ENCODE peak calls at places on chromosome 7, in nine cellular contexts. L, R, O, K, M, F, S, X and D are unnamed samples.

GRCh38 chr7:96023376-96023775 is 251.0 kb downstream of the DYNC1I1 start:
- DNase-seq in O (no peak), X (no peak), F (no peak), M (peak; percentile 4), S (no peak), K (no peak), L (no peak), R (no peak), D (no peak)

GRCh38 chr7:23607130-23607529 is 9.9 kb downstream of the CCDC126 start:
- DNase-seq in O (no peak), K (no peak), S (no peak), R (no peak), X (no peak), M (no peak), F (no peak), L (no peak), D (no peak)

GRCh38 chr7:127018889-127019288 is 233.9 kb downstream of the GRM8 start:
- DNase-seq in S (no peak), X (no peak), L (no peak), R (no peak), F (no peak), O (no peak), M (no peak), K (no peak), D (no peak)

GRCh38 chr7:155265144-155265543 is 32.5 kb upstream of the INSIG1 start:
- DNase-seq in R (no peak), O (no peak), L (no peak), X (no peak), K (no peak), M (no peak), F (no peak), S (no peak), D (no peak)

GRCh38 chr7:98170944-98171343 is 40.3 kb upstream of the BHLHA15 start:
- DNase-seq in S (no peak), O (no peak), F (no peak), X (no peak), K (no peak), R (no peak), M (no peak), L (no peak), D (no peak)

GRCh38 chr7:8480466-8480865 is 47.1 kb downstream of the NXPH1 start:
- DNase-seq in O (no peak), M (peak; percentile 1), X (no peak), L (no peak), F (no peak), R (no peak), K (no peak), S (no peak), D (no peak)

GRCh38 chr7:44157116-44158059 is 16.3 kb upstream of the MYL7 start:
- DNase-seq in O (no peak), R (no peak), M (no peak), L (no peak), S (no peak), X (no peak), K (no peak), F (no peak), D (no peak)

GRCh38 chr7:11951909-11952308 is 119.9 kb upstream of the THSD7A start:
- DNase-seq in S (no peak), F (no peak), L (no peak), K (peak; percentile 11), R (no peak), X (no peak), M (peak; percentile 32), O (no peak), D (no peak)

GRCh38 chr7:4739528-4739992 is 35.9 kb upstream of the AP5Z1 start:
- DNase-seq in K (no peak), O (no peak), M (no peak), S (peak; percentile 32), R (peak; percentile 46), L (no peak), X (peak; percentile 65), F (peak; percentile 29), D (peak; percentile 63)

GRCh38 chr7:154289119-154289518 is 236.9 kb downstream of the DPP6 start:
- DNase-seq in X (no peak), K (no peak), O (no peak), L (no peak), F (no peak), M (no peak), S (no peak), R (no peak), D (no peak)

GRCh38 chr7:101862280-101863220 is 45.1 kb downstream of the CUX1 start:
- DNase-seq in K (no peak), R (no peak), L (no peak), X (no peak), M (no peak), O (no peak), S (no peak), F (no peak), D (no peak)

GRCh38 chr7:49644402-49645166 is 128.9 kb upstream of the VWC2 start:
- DNase-seq in F (no peak), X (no peak), S (no peak), L (no peak), O (no peak), R (no peak), K (no peak), M (no peak), D (no peak)

GRCh38 chr7:33459340-33459751 is 330.0 kb downstream of the BBS9 start:
- DNase-seq in M (peak; percentile 54), S (no peak), F (no peak), O (no peak), X (peak; percentile 72), K (no peak), L (no peak), R (no peak), D (peak; percentile 53)

GRCh38 chr7:12646139-12646538 is 41.3 kb upstream of the ARL4A start:
- DNase-seq in O (no peak), M (peak; percentile 78), R (no peak), L (no peak), F (no peak), S (no peak), K (no peak), X (no peak), D (no peak)

GRCh38 chr7:117982071-117983055 is 109.1 kb upstream of the CTTNBP2 start:
- DNase-seq in R (no peak), M (no peak), X (no peak), F (no peak), O (no peak), K (no peak), L (no peak), S (no peak), D (no peak)

GRCh38 chr7:111113263-111114017 is 22.5 kb downstream of the LRRN3 start:
- DNase-seq in O (no peak), K (no peak), X (peak; percentile 59), S (no peak), M (peak; percentile 75), F (no peak), L (no peak), R (no peak), D (peak; percentile 21)

GRCh38 chr7:145729701-145730100 is 386.9 kb upstream of the CNTNAP2 start:
- DNase-seq in X (no peak), F (no peak), L (no peak), O (no peak), M (peak; percentile 56), S (no peak), R (no peak), K (no peak), D (no peak)

GRCh38 chr7:149293338-149293737 is 31.3 kb downstream of the ZNF783 start:
- DNase-seq in R (no peak), F (no peak), X (no peak), S (no peak), O (no peak), L (no peak), M (no peak), K (no peak), D (no peak)

GRCh38 chr7:30226593-30227268 is 57.7 kb upstream of the ZNRF2 start:
- DNase-seq in M (peak; percentile 39), R (no peak), S (no peak), K (no peak), F (no peak), X (peak; percentile 7), O (no peak), L (no peak), D (no peak)

GRCh38 chr7:90945104-90945752 is 319.0 kb upstream of the FZD1 start:
- DNase-seq in R (no peak), F (no peak), S (no peak), X (no peak), M (peak; percentile 6), O (no peak), L (no peak), K (peak; percentile 14), D (no peak)

GRCh38 chr7:94656925-94657731 is 1.2 kb upstream of the SGCE start:
- DNase-seq in O (no peak), K (no peak), S (peak; percentile 12), M (peak; percentile 73), L (peak; percentile 20), R (peak; percentile 18), X (peak; percentile 47), F (peak; percentile 48), D (peak; percentile 29)

GRCh38 chr7:31443457-31443856 is 70.4 kb upstream of the ITPRID1 start:
- DNase-seq in M (peak; percentile 53), S (no peak), X (peak; percentile 58), O (peak; percentile 17), F (no peak), K (peak; percentile 1), L (no peak), R (no peak), D (peak; percentile 50)

GRCh38 chr7:104791065-104791464 is 222.9 kb upstream of the KMT2E start:
- DNase-seq in O (no peak), X (peak; percentile 86), S (no peak), F (no peak), K (no peak), R (no peak), L (no peak), M (no peak), D (peak; percentile 18)

GRCh38 chr7:105924950-105925349 is 38.1 kb upstream of the CDHR3 start:
- DNase-seq in F (peak; percentile 51), O (no peak), S (no peak), M (no peak), X (no peak), R (peak; percentile 21), L (no peak), K (no peak), D (no peak)

GRCh38 chr7:84647797-84648762 is 453.5 kb upstream of the SEMA3A start:
- DNase-seq in M (peak; percentile 80), O (no peak), R (no peak), K (peak; percentile 63), S (no peak), L (no peak), X (peak; percentile 57), F (no peak), D (peak; percentile 58)

GRCh38 chr7:16504019-16504418 is 22.6 kb upstream of the LRRC72 start:
- DNase-seq in L (no peak), M (peak; percentile 62), S (no peak), F (no peak), O (no peak), R (no peak), X (no peak), K (no peak), D (no peak)

GRCh38 chr7:37216156-37216839 is 232.4 kb downstream of the ELMO1 start:
- DNase-seq in X (no peak), K (no peak), R (no peak), M (no peak), S (no peak), F (no peak), L (no peak), O (no peak), D (peak; percentile 7)